ENCODE peak calls at places on chromosomes 1 and 21, in eight cellular contexts. K is HFF-Myc, N is Caki2, T is sigmoid colon, D is NCI-H1105, F is activated T-cell treated with anti-CD3 and anti-CD28 coated beads for 48 hours, B is KBM-7, W is brain microvascular endothelial cell. X is an unnamed sample.

GRCh38 chr1:152107984-152108898 is 7.0 kb downstream of the TCHH start:
- DNase-seq in K (no peak), B (peak; percentile 58), N (no peak), T (no peak), W (no peak), D (no peak), F (no peak), X (no peak)

GRCh38 chr1:6447818-6448748 is 17.9 kb downstream of the TNFRSF25 start:
- DNase-seq in K (no peak), T (no peak), D (peak; percentile 96), W (no peak), B (no peak), F (no peak), N (no peak), X (no peak)

GRCh38 chr21:38506606-38507331 is 8.5 kb upstream of the ERG start:
- DNase-seq in W (no peak), T (no peak), N (no peak), F (no peak), K (no peak), D (no peak), B (peak; percentile 89), X (no peak)

GRCh38 chr21:26846036-26846931 is 1.1 kb upstream of the ADAMTS1 start:
- DNase-seq in T (peak; percentile 94), F (no peak), B (peak; percentile 44), D (no peak), W (peak; percentile 63), K (no peak), N (peak; percentile 83), X (peak; percentile 40)

GRCh38 chr1:46800742-46801141 is 1.9 kb downstream of the CYP4B1 start:
- DNase-seq in F (no peak), B (no peak), K (no peak), T (no peak), D (no peak), W (no peak), N (no peak), X (no peak)

GRCh38 chr1:21624577-21625389 is 44.4 kb downstream of the RAP1GAP start:
- DNase-seq in W (no peak), N (no peak), B (no peak), F (no peak), D (no peak), T (no peak), K (peak; percentile 21), X (no peak)

GRCh38 chr1:45815667-45816458 is 12.5 kb downstream of the MAST2 start:
- DNase-seq in N (no peak), F (no peak), B (no peak), W (peak; percentile 41), T (no peak), K (peak; percentile 19), D (no peak), X (peak; percentile 24)

GRCh38 chr21:27806261-27806660 is 839.4 kb upstream of the ADAMTS5 start:
- DNase-seq in T (no peak), W (no peak), N (no peak), K (no peak), F (no peak), B (no peak), D (no peak), X (no peak)

GRCh38 chr1:54965624-54966340 is 14.6 kb upstream of the TMEM61 start:
- DNase-seq in B (peak; percentile 67), D (no peak), K (no peak), N (no peak), W (peak; percentile 45), T (peak; percentile 77), F (no peak), X (peak; percentile 46)

GRCh38 chr1:233487415-233487814 is 126.5 kb upstream of the KCNK1 start:
- DNase-seq in B (no peak), T (no peak), F (no peak), N (peak; percentile 9), D (no peak), W (no peak), K (no peak), X (no peak)

GRCh38 chr1:89553195-89553584 is 28.6 kb downstream of the LRRC8B start:
- DNase-seq in K (no peak), D (peak; percentile 21), B (no peak), T (no peak), F (no peak), N (no peak), W (no peak), X (no peak)

GRCh38 chr1:154837679-154838171 is 32.4 kb downstream of the KCNN3 start:
- DNase-seq in W (no peak), F (no peak), D (peak; percentile 35), T (peak; percentile 97), K (no peak), N (no peak), B (no peak), X (no peak)

GRCh38 chr21:34702341-34702807 is 33.6 kb downstream of the CLIC6 start:
- DNase-seq in F (no peak), D (no peak), K (peak; percentile 48), T (peak; percentile 76), W (peak; percentile 43), N (no peak), B (no peak), X (no peak)

GRCh38 chr1:86618358-86618757 is 71.5 kb downstream of the CLCA4 start:
- DNase-seq in F (no peak), B (no peak), T (no peak), W (no peak), N (no peak), D (no peak), K (no peak), X (no peak)

GRCh38 chr1:175824079-175824478 is 80.7 kb upstream of the TNR start:
- DNase-seq in K (no peak), N (no peak), D (no peak), T (no peak), F (peak; percentile 13), W (no peak), B (peak; percentile 21), X (no peak)

GRCh38 chr1:3730556-3731247 is 21.5 kb upstream of the CCDC27 start:
- DNase-seq in D (no peak), B (no peak), N (no peak), K (no peak), W (no peak), F (no peak), T (no peak), X (no peak)

GRCh38 chr1:48469616-48470500 is 2.1 kb downstream of the SPATA6 start:
- DNase-seq in T (peak; percentile 80), N (peak; percentile 74), D (no peak), F (no peak), B (peak; percentile 68), K (no peak), W (peak; percentile 60), X (no peak)

GRCh38 chr1:153888518-153888917 is 34.3 kb downstream of the GATAD2B start:
- DNase-seq in T (no peak), F (no peak), N (no peak), D (no peak), W (no peak), B (no peak), K (no peak), X (no peak)

GRCh38 chr1:58003059-58003458 is 543.5 kb downstream of the OMA1 start:
- DNase-seq in B (no peak), D (no peak), K (no peak), N (no peak), F (no peak), W (no peak), T (no peak), X (no peak)